ENCODE peak calls at places on chromosomes 7 and 10, in four cellular contexts. T is HepG2, N is GM12878, R is K562. K is an unnamed sample.

GRCh38 chr7:93944673-93945072 is 23.1 kb downstream of the GNG11 start:
- DNase-seq in T (no peak), N (no peak), R (no peak), K (no peak)

GRCh38 chr7:34652784-34653183 is 5.2 kb upstream of the NPSR1 start:
- DNase-seq in T (peak; percentile 65), N (no peak), R (no peak), K (no peak)

GRCh38 chr10:82282782-82283456 is 407.9 kb downstream of the NRG3 start:
- DNase-seq in N (no peak), R (no peak), T (no peak), K (no peak)

GRCh38 chr10:71891437-71891836 is 40.4 kb upstream of the PSAP start:
- DNase-seq in T (no peak), N (no peak), R (no peak), K (no peak)

GRCh38 chr7:151313857-151314256 is 27.8 kb upstream of the NUB1 start:
- DNase-seq in R (no peak), T (no peak), N (no peak), K (no peak)

GRCh38 chr7:70360557-70360956 is 762.3 kb downstream of the AUTS2 start:
- DNase-seq in N (no peak), T (no peak), R (no peak), K (no peak)

GRCh38 chr10:33143160-33143728 is 185.2 kb upstream of the ITGB1 start:
- DNase-seq in N (no peak), R (no peak), T (peak; percentile 42), K (no peak)

GRCh38 chr10:14580933-14581332 is 193.8 kb downstream of the FAM107B start:
- DNase-seq in R (no peak), T (no peak), N (no peak), K (no peak)

GRCh38 chr10:62082729-62083412 is 181.4 kb downstream of the ARID5B start:
- DNase-seq in T (peak; percentile 56), N (peak; percentile 51), R (no peak), K (no peak)

GRCh38 chr7:129343099-129343700 is 91.0 kb upstream of the STRIP2 start:
- DNase-seq in T (peak; percentile 19), R (peak; percentile 56), N (no peak), K (no peak)

GRCh38 chr10:124149681-124150080 is 56.3 kb upstream of the CHST15 start:
- DNase-seq in N (peak; percentile 33), R (no peak), T (no peak), K (no peak)

GRCh38 chr7:16419859-16420258 is 1.5 kb downstream of the CRPPA start:
- DNase-seq in R (no peak), T (no peak), N (no peak), K (no peak)

GRCh38 chr7:119982884-119983283 is 290.1 kb upstream of the KCND2 start:
- DNase-seq in R (no peak), T (no peak), N (no peak), K (no peak)

DNA sequence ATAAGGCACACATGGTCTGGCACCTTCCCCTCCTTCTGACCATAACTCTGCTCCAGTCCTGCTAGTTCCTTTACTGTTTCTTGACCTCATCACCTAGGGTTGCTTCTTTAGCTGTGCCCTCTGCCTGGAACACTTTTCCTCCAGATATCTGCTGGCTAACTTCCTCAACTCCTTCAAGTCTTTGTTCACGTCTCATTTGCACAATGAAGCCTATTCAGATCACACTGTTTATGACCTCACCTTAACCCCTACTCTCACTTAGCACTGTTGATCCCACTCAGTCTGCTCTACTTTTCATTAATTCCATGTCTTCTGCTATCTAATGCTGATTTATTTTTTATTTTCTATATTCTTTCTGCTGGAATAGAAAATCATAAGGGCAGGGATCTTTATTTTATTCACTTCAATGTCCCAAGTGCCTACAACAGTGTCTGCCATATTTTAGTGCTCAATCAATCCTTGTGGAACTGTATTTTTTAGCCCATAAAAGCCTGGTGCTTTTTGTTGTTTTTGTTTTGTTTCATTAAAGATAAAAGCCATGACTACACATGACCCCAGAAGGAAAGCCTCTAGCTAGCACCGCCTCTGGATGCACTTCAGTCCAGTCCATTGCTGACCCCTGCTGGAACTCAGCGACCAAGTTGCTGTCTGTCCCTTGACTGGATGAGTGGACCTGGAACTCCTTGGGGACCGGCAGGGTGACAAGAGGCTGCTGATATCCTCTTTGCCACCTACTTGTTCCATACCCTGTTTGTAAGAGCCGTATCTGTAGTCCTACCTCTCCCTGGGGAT is 12.3 kb downstream of the KLF14 start:
- DNase-seq in T (peak; percentile 49), R (peak; percentile 44), N (no peak), K (peak; percentile 70)
- TF ChIP-seq ETV6 in T (no peak), R (no peak), N (no peak), K (no peak)

DNA sequence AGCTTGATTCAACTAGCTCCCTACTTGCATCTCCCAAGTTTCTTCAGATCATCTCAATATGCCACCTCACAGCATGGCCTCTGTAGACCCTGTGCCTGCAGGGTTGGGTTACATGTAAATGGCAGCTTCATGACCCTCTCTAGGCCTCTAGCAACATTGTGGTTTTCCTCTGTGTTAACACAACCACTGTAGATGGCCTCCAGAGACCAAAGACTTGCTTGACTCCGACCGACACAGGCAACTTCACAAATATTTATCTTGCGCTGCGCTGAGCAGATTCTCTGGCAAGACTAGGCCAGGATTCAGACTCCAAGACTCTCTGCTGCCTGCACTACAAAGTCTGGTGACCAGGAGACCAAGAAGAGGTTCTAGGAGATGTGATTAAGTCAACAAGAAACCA is 75.9 kb downstream of the CNOT4 start:
- DNase-seq in N (no peak), T (peak; percentile 74), R (no peak), K (no peak)
- TF ChIP-seq ETV6 in N (no peak), T (no peak), R (no peak), K (no peak)

GRCh38 chr7:14639329-14639728 is 263.2 kb downstream of the DGKB start:
- DNase-seq in N (no peak), R (no peak), T (no peak), K (no peak)
- TF ChIP-seq ETV6 in N (no peak), R (no peak), T (no peak), K (no peak)

DNA sequence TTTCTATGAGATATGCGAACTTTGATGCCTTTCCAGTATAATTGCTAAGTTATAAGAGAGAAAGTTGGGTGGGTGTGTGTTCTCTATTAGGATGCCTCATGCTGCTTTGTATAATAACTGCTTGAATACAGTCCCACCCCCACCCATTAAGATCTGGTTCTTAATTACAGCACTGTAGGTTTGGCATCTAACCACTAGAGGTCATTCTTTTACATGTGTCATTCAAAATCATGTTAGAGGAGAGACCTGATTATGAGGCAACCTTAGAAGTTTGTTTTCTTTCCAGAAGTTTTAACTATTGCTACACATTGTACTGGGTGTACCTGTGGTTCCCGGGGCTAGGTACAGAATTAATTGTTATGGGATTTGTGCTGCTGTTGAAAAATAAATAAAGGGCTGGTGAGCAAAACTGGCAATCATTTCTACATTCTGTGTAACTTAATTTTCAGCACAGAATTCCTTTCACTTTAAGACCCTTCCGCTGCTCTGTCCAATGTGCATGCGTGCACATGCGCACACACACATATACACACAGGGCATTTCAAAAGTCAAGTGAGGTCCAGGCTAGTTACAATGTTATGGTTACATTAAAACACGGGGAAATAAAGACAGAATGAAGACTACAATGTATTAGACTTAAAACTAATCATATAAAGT is 1156.3 kb downstream of the SORCS3 start:
- DNase-seq in N (peak; percentile 5), R (peak; percentile 8), T (peak; percentile 8), K (no peak)
- TF ChIP-seq ETV6 in N (no peak), R (no peak), T (no peak), K (no peak)

DNA sequence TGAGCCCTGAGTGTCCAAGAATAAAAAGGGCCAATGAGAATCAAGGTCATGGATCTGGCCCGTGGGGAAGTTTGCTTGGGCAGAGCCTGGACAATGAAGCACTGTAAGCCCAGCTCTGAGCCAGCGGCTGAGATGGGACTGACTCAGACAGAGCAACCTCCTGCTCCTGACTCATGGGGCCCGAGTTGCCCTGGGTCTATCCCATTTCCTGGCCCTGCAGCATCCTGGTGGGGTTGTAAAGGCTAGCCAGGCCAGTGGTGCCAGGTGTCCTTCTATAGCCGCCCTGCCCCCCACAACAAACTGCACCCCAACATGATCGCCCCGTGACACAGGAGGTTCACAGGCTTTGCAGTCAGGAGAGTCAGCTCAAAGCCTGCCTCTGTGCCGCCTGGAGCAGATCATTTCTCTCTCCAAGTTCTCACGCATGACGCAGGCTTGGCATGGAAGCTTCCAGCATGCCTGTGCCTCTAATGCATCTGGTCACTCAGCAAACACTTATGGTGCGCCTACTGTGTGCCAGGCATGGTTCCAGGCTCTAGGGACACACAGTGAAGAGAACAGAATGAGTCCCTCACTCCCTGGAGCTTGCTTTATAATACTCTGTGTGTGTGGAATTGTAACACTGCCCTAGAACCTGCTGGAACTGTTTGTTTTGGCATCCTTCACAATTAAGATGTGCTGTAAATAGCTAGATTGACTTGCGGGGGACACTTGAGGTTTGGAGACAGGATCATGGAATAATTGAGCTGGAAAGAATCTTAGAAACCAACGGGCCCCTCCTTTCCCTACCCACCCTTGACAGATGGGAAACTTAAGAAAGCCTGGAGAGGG is 4.9 kb upstream of the MYH16 start:
- DNase-seq in R (no peak), N (no peak), T (peak; percentile 85), K (no peak)
- TF ChIP-seq ETV6 in R (no peak), N (no peak), T (no peak), K (no peak)

GRCh38 chr10:119620241-119620753 is 23.5 kb upstream of the TIAL1 start:
- DNase-seq in T (no peak), R (no peak), N (no peak), K (no peak)

GRCh38 chr10:119614686-119615085 is 17.9 kb upstream of the TIAL1 start:
- DNase-seq in T (no peak), N (no peak), R (no peak), K (no peak)

GRCh38 chr10:119620771-119621384 is 24.1 kb upstream of the TIAL1 start:
- DNase-seq in R (no peak), T (no peak), N (no peak), K (no peak)

GRCh38 chr10:119619215-119619614 is 22.5 kb upstream of the TIAL1 start:
- DNase-seq in T (no peak), N (no peak), R (no peak), K (no peak)

GRCh38 chr10:119616879-119617580 is 20.3 kb upstream of the TIAL1 start:
- DNase-seq in T (peak; percentile 50), N (no peak), R (peak; percentile 49), K (peak; percentile 63)
- TF ChIP-seq ETV6 in T (no peak), N (no peak), R (no peak), K (no peak)

DNA sequence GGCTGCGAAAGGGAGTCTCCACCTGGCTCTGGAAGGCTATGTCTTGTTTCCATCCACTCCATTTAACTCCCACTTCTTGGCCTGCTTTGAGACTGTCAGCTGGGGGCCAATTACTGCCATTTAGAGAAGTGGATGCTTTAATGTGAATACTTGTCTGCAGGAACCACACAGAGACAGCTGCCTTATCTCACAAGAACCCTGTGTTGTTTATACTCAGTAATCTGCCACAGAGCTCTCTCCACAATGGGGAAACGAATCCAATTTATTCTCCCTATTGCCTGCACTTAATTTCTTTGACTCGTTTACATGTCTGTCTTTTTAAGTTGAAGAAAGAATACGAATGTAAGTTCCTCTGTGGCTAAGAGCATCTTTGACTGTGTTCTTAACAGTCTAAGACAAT is 786.9 kb upstream of the C7orf33 start:
- DNase-seq in T (no peak), N (no peak), R (no peak), K (no peak)
- TF ChIP-seq ETV6 in T (no peak), N (no peak), R (no peak), K (no peak)

DNA sequence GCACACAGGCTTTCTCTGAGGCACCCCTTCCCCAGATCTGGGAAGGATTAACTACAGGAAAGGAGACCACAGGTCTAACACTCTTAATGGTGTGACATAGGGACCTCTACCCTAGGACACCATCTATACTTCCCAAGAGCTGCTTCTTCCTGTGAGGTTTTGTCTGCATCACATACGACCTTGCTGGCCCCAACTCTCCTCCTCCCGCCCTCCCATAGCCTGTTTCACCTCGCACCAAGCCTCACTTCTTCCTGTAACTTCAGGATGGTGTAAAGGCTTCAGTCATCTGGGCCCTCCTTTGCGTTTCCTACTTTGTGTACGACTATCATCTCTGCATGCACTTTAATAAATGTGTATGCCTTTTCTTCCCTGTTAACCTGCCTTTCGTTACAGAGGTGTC is 274.3 kb downstream of the KLF6 start:
- DNase-seq in R (no peak), T (no peak), N (no peak), K (no peak)
- TF ChIP-seq ETV6 in R (no peak), T (no peak), N (no peak), K (no peak)